ENCODE peak calls at places on chromosomes 6 and 20, in seven cellular contexts. J is foreskin fibroblast, L is HCT116, E is body of pancreas, H is tibial artery, D is cardiac fibroblast, M is tibial nerve. K is an unnamed sample.

GRCh38 chr6:39063520-39063919 is 14.9 kb downstream of the GLP1R start:
- DNase-seq in M (no peak), E (no peak), J (no peak), H (no peak), L (no peak), D (no peak), K (no peak)

GRCh38 chr20:58818585-58819285 is 32.0 kb downstream of the GNAS-AS1 start:
- DNase-seq in E (no peak), D (peak; percentile 21), M (no peak), H (no peak), L (no peak), J (peak; percentile 80), K (peak; percentile 62)

GRCh38 chr6:24883618-24884017 is 52.1 kb downstream of the RIPOR2 start:
- DNase-seq in M (no peak), H (no peak), L (no peak), E (no peak), J (peak; percentile 69), D (peak; percentile 54), K (peak; percentile 16)

GRCh38 chr6:108423982-108424695 is 129.3 kb downstream of the AFG1L start:
- DNase-seq in J (no peak), L (no peak), H (no peak), D (peak; percentile 3), M (no peak), E (no peak), K (peak; percentile 8)

GRCh38 chr20:63744574-63745423 is 5.2 kb downstream of the SLC2A4RG start:
- DNase-seq in E (no peak), M (no peak), J (no peak), H (no peak), L (no peak), D (no peak), K (no peak)

GRCh38 chr20:44765091-44765490 is 19.4 kb downstream of the KCNK15 start:
- DNase-seq in D (no peak), E (no peak), M (no peak), L (no peak), H (no peak), J (no peak), K (no peak)

GRCh38 chr6:134416501-134417154 is 98.7 kb upstream of the SGK1 start:
- DNase-seq in H (no peak), J (peak; percentile 90), M (no peak), E (no peak), D (peak; percentile 73), L (no peak), K (no peak)

GRCh38 chr6:29675561-29675960 is 5.4 kb downstream of the ZFP57 start:
- DNase-seq in E (no peak), L (no peak), D (no peak), J (no peak), M (no peak), H (no peak), K (peak; percentile 62)

GRCh38 chr6:10084276-10084993 is 330.4 kb downstream of the TFAP2A start:
- DNase-seq in D (no peak), M (no peak), L (no peak), E (no peak), H (no peak), J (no peak), K (peak; percentile 95)

GRCh38 chr6:105607624-105608392 is 204.9 kb upstream of the PREP start:
- DNase-seq in D (no peak), M (no peak), L (no peak), J (peak; percentile 11), H (no peak), E (no peak), K (no peak)

GRCh38 chr6:26267083-26267589 is 97.9 kb upstream of the BTN3A2 start:
- DNase-seq in J (no peak), M (no peak), L (no peak), E (no peak), D (no peak), H (no peak), K (no peak)

GRCh38 chr6:26270903-26271639 is 93.9 kb upstream of the BTN3A2 start:
- DNase-seq in D (peak; percentile 90), J (peak; percentile 89), E (peak; percentile 31), L (no peak), H (peak; percentile 77), M (peak; percentile 92), K (peak; percentile 89)

GRCh38 chr6:26270121-26270861 is 94.7 kb upstream of the BTN3A2 start:
- DNase-seq in M (no peak), E (no peak), D (no peak), H (no peak), J (peak; percentile 26), L (no peak), K (peak; percentile 18)

GRCh38 chr6:26269406-26270120 is 95.4 kb upstream of the BTN3A2 start:
- DNase-seq in H (no peak), M (no peak), J (no peak), E (no peak), L (no peak), D (no peak), K (no peak)

GRCh38 chr6:26268659-26269402 is 96.2 kb upstream of the BTN3A2 start:
- DNase-seq in H (no peak), J (peak; percentile 77), M (no peak), L (no peak), E (no peak), D (peak; percentile 41), K (peak; percentile 86)
- H3K4me3 ChIP-seq in H (no peak overlapping the region), J (peak overlapping the region; percentile 3), M (no peak overlapping the region), L (no peak overlapping the region), E (no peak overlapping the region), D (no peak overlapping the region), K (no peak overlapping the region)

DNA sequence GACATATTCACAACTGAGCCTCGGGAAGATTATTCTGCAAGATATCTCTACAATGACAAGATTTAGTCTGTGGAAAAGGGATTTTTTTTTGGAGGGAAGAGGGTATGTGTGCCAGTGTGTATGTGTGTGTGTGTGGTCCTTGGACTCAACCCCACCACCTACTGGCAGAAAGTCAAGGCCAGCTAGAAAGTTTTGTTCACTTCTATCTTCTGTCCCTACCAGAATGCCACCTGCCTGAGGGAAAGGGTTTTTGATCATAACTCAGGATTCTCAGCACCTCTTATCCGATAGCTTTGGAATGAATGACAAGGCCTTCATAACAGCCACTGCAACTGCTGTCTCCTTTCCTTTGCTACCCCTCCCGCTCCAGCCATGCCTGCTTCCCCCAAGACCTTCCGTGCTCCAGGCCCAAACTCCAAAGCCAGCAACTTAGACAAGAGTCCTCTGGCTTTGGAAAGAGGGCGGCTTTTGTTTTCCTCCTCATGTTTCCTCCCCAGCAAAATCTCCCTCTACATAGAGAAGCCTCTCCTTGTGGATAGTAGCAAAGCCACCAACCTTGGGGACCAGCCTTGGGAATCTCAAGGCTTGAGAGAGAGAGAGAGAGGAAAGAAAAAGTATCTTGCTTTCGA is 18.6 kb downstream of the BTN3A1 start:
- DNase-seq in M (no peak), H (no peak), L (peak; percentile 35), E (peak; percentile 37), D (peak; percentile 46), J (peak; percentile 61), K (peak; percentile 54)
- TF ChIP-seq CTCF in M (no peak), H (no peak), L (peak; percentile 8), E (peak; percentile 31), D (peak; percentile 56), J (peak; percentile 35), K (peak; percentile 43)

GRCh38 chr6:137795510-137795909 is 71.5 kb upstream of the TNFAIP3 start:
- DNase-seq in D (no peak), E (no peak), H (no peak), M (no peak), J (no peak), L (no peak), K (no peak)

GRCh38 chr6:137794510-137795200 is 72.4 kb upstream of the TNFAIP3 start:
- DNase-seq in H (no peak), E (no peak), D (no peak), M (no peak), J (no peak), L (no peak), K (no peak)

GRCh38 chr6:137792160-137793033 is 74.7 kb upstream of the TNFAIP3 start:
- DNase-seq in M (no peak), J (no peak), L (no peak), E (no peak), H (no peak), D (no peak), K (no peak)

GRCh38 chr6:137793805-137794508 is 73.1 kb upstream of the TNFAIP3 start:
- DNase-seq in L (no peak), J (no peak), H (no peak), E (no peak), D (no peak), M (no peak), K (no peak)

GRCh38 chr6:137791281-137792159 is 75.5 kb upstream of the TNFAIP3 start:
- DNase-seq in L (no peak), M (no peak), E (no peak), J (no peak), H (no peak), D (no peak), K (no peak)
- H3K4me3 ChIP-seq in L (no peak overlapping the region), M (no peak overlapping the region), E (no peak overlapping the region), J (no peak overlapping the region), H (no peak overlapping the region), D (no peak overlapping the region), K (no peak overlapping the region)

DNA sequence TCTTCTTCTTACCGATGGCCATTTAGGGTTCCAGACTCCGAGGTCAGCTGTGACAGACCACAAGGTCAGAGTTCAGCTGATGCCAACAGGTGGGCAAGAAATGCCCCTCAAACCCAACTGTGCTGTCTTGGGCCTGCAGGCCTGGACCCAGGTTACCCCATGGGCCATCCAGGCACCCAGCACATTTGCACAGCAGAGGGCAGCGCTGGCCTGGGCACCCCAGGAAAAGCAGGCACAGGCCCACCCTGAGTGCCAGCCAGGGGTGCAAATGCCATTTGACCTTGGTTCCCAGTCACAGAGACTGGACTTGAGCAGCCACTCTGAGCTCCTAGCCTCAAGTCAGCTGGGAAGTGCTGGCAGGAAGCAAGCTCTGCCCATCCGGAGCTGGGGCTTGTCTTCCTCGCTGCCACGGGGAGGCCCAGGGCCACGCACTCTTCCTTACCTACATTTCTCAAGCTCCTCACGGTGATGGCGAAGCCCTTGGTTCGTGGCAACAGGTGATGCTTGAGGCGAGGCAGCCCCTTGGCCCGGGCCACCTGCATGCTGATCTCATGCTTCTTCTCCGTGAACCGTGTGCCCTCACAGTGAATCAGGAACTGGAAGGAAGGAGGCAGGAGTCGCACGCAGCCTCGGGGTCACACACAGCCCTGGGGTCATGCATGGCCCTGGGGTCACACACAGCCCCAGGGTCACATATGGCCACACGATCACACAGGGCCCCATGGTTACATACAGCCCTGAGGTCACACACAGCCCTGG is 120.8 kb downstream of the AGPAT4 start:
- DNase-seq in M (no peak), H (no peak), D (peak; percentile 15), J (peak; percentile 51), E (no peak), L (no peak), K (no peak)
- TF ChIP-seq CTCF in M (peak; percentile 43), H (peak; percentile 28), D (peak; percentile 60), J (peak; percentile 68), E (peak; percentile 36), L (peak; percentile 70), K (peak; percentile 62)

GRCh38 chr6:75449625-75450206 is 43.9 kb downstream of the FILIP1 start:
- DNase-seq in L (no peak), D (peak; percentile 25), H (no peak), J (peak; percentile 56), E (no peak), M (no peak), K (peak; percentile 38)
- H3K4me3 ChIP-seq in L (no peak overlapping the region), D (no peak overlapping the region), H (no peak overlapping the region), J (no peak overlapping the region), E (no peak overlapping the region), M (no peak overlapping the region), K (no peak overlapping the region)

K was measured in epithelial cell of esophagus.